ENCODE peak calls at places on chromosomes 16 and 17, in ten cellular contexts. One of them, this sample, is unnamed.

GRCh38 chr17:63838586-63839184 is 3.8 kb downstream of the SMARCD2 start:
- DNase-seq in activated B cell treated with CpG ODN at 0.5 μM for 24 hours: no peak
- DNase-seq in fibroblast of mammary gland: peak; percentile 95
- DNase-seq in astrocyte of the spinal cord: peak; percentile 55
- DNase-seq in esophagus squamous epithelium: no peak
- DNase-seq in HepG2: no peak
- DNase-seq in neural progenitor cell: no peak
- DNase-seq in Peyer's patch: peak; percentile 40
- DNase-seq in BJ: peak; percentile 34
- DNase-seq in brain microvascular endothelial cell: no peak
- DNase-seq in this sample: peak; percentile 35

GRCh38 chr17:50257574-50258224 is 16.6 kb upstream of the TMEM92 start:
- DNase-seq in activated B cell treated with CpG ODN at 0.5 μM for 24 hours: no peak
- DNase-seq in fibroblast of mammary gland: no peak
- DNase-seq in astrocyte of the spinal cord: no peak
- DNase-seq in esophagus squamous epithelium: no peak
- DNase-seq in HepG2: no peak
- DNase-seq in neural progenitor cell: no peak
- DNase-seq in Peyer's patch: no peak
- DNase-seq in BJ: no peak
- DNase-seq in brain microvascular endothelial cell: no peak
- DNase-seq in this sample: no peak

GRCh38 chr17:13158511-13159240 is 140.8 kb upstream of the ELAC2 start:
- DNase-seq in activated B cell treated with CpG ODN at 0.5 μM for 24 hours: no peak
- DNase-seq in fibroblast of mammary gland: peak; percentile 2
- DNase-seq in astrocyte of the spinal cord: no peak
- DNase-seq in esophagus squamous epithelium: no peak
- DNase-seq in HepG2: no peak
- DNase-seq in neural progenitor cell: no peak
- DNase-seq in Peyer's patch: no peak
- DNase-seq in BJ: no peak
- DNase-seq in brain microvascular endothelial cell: no peak
- DNase-seq in this sample: no peak

GRCh38 chr17:36602030-36602737 is 801 bp downstream of the MRM1 start:
- DNase-seq in activated B cell treated with CpG ODN at 0.5 μM for 24 hours: peak; percentile 20
- DNase-seq in fibroblast of mammary gland: no peak
- DNase-seq in astrocyte of the spinal cord: no peak
- DNase-seq in esophagus squamous epithelium: no peak
- DNase-seq in HepG2: no peak
- DNase-seq in neural progenitor cell: peak; percentile 42
- DNase-seq in Peyer's patch: no peak
- DNase-seq in BJ: no peak
- DNase-seq in brain microvascular endothelial cell: no peak
- DNase-seq in this sample: no peak

GRCh38 chr17:77613627-77614026 is 344.9 kb upstream of the TNRC6C start:
- DNase-seq in activated B cell treated with CpG ODN at 0.5 μM for 24 hours: no peak
- DNase-seq in fibroblast of mammary gland: no peak
- DNase-seq in astrocyte of the spinal cord: no peak
- DNase-seq in esophagus squamous epithelium: no peak
- DNase-seq in HepG2: no peak
- DNase-seq in neural progenitor cell: no peak
- DNase-seq in Peyer's patch: no peak
- DNase-seq in BJ: no peak
- DNase-seq in brain microvascular endothelial cell: no peak
- DNase-seq in this sample: no peak

GRCh38 chr17:28545787-28546415 is 6.5 kb downstream of the UNC119 start:
- DNase-seq in activated B cell treated with CpG ODN at 0.5 μM for 24 hours: no peak
- DNase-seq in fibroblast of mammary gland: no peak
- DNase-seq in astrocyte of the spinal cord: no peak
- DNase-seq in esophagus squamous epithelium: no peak
- DNase-seq in HepG2: no peak
- DNase-seq in neural progenitor cell: no peak
- DNase-seq in Peyer's patch: no peak
- DNase-seq in BJ: no peak
- DNase-seq in brain microvascular endothelial cell: no peak
- DNase-seq in this sample: no peak

GRCh38 chr16:21169249-21169981 is 10.9 kb downstream of the LDAF1 start:
- DNase-seq in activated B cell treated with CpG ODN at 0.5 μM for 24 hours: no peak
- DNase-seq in fibroblast of mammary gland: peak; percentile 44
- DNase-seq in astrocyte of the spinal cord: peak; percentile 44
- DNase-seq in esophagus squamous epithelium: no peak
- DNase-seq in HepG2: no peak
- DNase-seq in neural progenitor cell: no peak
- DNase-seq in Peyer's patch: no peak
- DNase-seq in BJ: no peak
- DNase-seq in brain microvascular endothelial cell: peak; percentile 74
- DNase-seq in this sample: no peak

GRCh38 chr17:2975469-2975958 is 87.9 kb downstream of the OR1D5 start:
- DNase-seq in activated B cell treated with CpG ODN at 0.5 μM for 24 hours: no peak
- DNase-seq in fibroblast of mammary gland: peak; percentile 25
- DNase-seq in astrocyte of the spinal cord: no peak
- DNase-seq in esophagus squamous epithelium: no peak
- DNase-seq in HepG2: peak; percentile 87
- DNase-seq in neural progenitor cell: no peak
- DNase-seq in Peyer's patch: no peak
- DNase-seq in BJ: no peak
- DNase-seq in brain microvascular endothelial cell: no peak
- DNase-seq in this sample: no peak

GRCh38 chr16:3174618-3175148 is 13.3 kb upstream of the OR1F1 start:
- DNase-seq in activated B cell treated with CpG ODN at 0.5 μM for 24 hours: no peak
- DNase-seq in fibroblast of mammary gland: no peak
- DNase-seq in astrocyte of the spinal cord: no peak
- DNase-seq in esophagus squamous epithelium: no peak
- DNase-seq in HepG2: no peak
- DNase-seq in neural progenitor cell: no peak
- DNase-seq in Peyer's patch: no peak
- DNase-seq in BJ: no peak
- DNase-seq in brain microvascular endothelial cell: no peak
- DNase-seq in this sample: no peak
- TF ChIP-seq CTCF in activated B cell treated with CpG ODN at 0.5 μM for 24 hours: no peak
- TF ChIP-seq CTCF in fibroblast of mammary gland: no peak
- TF ChIP-seq CTCF in astrocyte of the spinal cord: no peak
- TF ChIP-seq CTCF in esophagus squamous epithelium: no peak
- TF ChIP-seq CTCF in HepG2: no peak
- TF ChIP-seq CTCF in neural progenitor cell: no peak
- TF ChIP-seq CTCF in Peyer's patch: no peak
- TF ChIP-seq CTCF in BJ: no peak
- TF ChIP-seq CTCF in brain microvascular endothelial cell: no peak
- TF ChIP-seq CTCF in this sample: no peak

GRCh38 chr17:8713315-8713714 is 31.3 kb downstream of the CCDC42 start:
- DNase-seq in activated B cell treated with CpG ODN at 0.5 μM for 24 hours: no peak
- DNase-seq in fibroblast of mammary gland: no peak
- DNase-seq in astrocyte of the spinal cord: no peak
- DNase-seq in esophagus squamous epithelium: no peak
- DNase-seq in HepG2: no peak
- DNase-seq in neural progenitor cell: no peak
- DNase-seq in Peyer's patch: no peak
- DNase-seq in BJ: no peak
- DNase-seq in brain microvascular endothelial cell: no peak
- DNase-seq in this sample: no peak

GRCh38 chr17:8709006-8709405 is 35.6 kb downstream of the CCDC42 start:
- DNase-seq in activated B cell treated with CpG ODN at 0.5 μM for 24 hours: no peak
- DNase-seq in fibroblast of mammary gland: no peak
- DNase-seq in astrocyte of the spinal cord: no peak
- DNase-seq in esophagus squamous epithelium: no peak
- DNase-seq in HepG2: no peak
- DNase-seq in neural progenitor cell: no peak
- DNase-seq in Peyer's patch: no peak
- DNase-seq in BJ: no peak
- DNase-seq in brain microvascular endothelial cell: no peak
- DNase-seq in this sample: no peak

GRCh38 chr17:8710766-8711165 is 33.9 kb downstream of the CCDC42 start:
- DNase-seq in activated B cell treated with CpG ODN at 0.5 μM for 24 hours: no peak
- DNase-seq in fibroblast of mammary gland: no peak
- DNase-seq in astrocyte of the spinal cord: no peak
- DNase-seq in esophagus squamous epithelium: no peak
- DNase-seq in HepG2: no peak
- DNase-seq in neural progenitor cell: no peak
- DNase-seq in Peyer's patch: no peak
- DNase-seq in BJ: no peak
- DNase-seq in brain microvascular endothelial cell: no peak
- DNase-seq in this sample: no peak

GRCh38 chr17:8712698-8713097 is 31.9 kb downstream of the CCDC42 start:
- DNase-seq in activated B cell treated with CpG ODN at 0.5 μM for 24 hours: no peak
- DNase-seq in fibroblast of mammary gland: no peak
- DNase-seq in astrocyte of the spinal cord: no peak
- DNase-seq in esophagus squamous epithelium: no peak
- DNase-seq in HepG2: no peak
- DNase-seq in neural progenitor cell: no peak
- DNase-seq in Peyer's patch: no peak
- DNase-seq in BJ: no peak
- DNase-seq in brain microvascular endothelial cell: no peak
- DNase-seq in this sample: no peak

DNA sequence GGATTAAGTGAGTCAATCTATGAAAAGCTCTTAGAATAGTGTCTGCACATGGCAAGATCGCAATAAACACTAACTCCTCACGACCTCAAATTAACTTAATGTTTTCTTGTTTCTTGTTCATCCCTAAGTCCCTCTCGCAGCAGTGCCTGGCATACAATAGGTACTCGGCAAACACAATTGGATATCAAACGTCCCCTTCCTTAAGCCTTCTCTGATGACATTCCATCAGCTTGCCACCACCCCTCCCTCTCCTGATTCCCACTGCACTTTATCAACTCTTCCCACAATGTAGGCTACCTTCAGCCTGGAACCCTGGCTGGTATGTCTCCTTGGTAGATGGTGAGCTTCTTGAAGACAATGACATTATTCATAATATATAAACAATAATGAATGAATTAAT is 33.3 kb downstream of the CCDC42 start:
- DNase-seq in activated B cell treated with CpG ODN at 0.5 μM for 24 hours: no peak
- DNase-seq in fibroblast of mammary gland: no peak
- DNase-seq in astrocyte of the spinal cord: no peak
- DNase-seq in esophagus squamous epithelium: no peak
- DNase-seq in HepG2: no peak
- DNase-seq in neural progenitor cell: peak; percentile 51
- DNase-seq in Peyer's patch: no peak
- DNase-seq in BJ: no peak
- DNase-seq in brain microvascular endothelial cell: no peak
- DNase-seq in this sample: no peak
- TF ChIP-seq CTCF in activated B cell treated with CpG ODN at 0.5 μM for 24 hours: no peak
- TF ChIP-seq CTCF in fibroblast of mammary gland: no peak
- TF ChIP-seq CTCF in astrocyte of the spinal cord: no peak
- TF ChIP-seq CTCF in esophagus squamous epithelium: no peak
- TF ChIP-seq CTCF in HepG2: no peak
- TF ChIP-seq CTCF in neural progenitor cell: no peak
- TF ChIP-seq CTCF in Peyer's patch: no peak
- TF ChIP-seq CTCF in BJ: no peak
- TF ChIP-seq CTCF in brain microvascular endothelial cell: no peak
- TF ChIP-seq CTCF in this sample: no peak

GRCh38 chr16:85445779-85446222 is 167.3 kb upstream of the GSE1 start:
- DNase-seq in activated B cell treated with CpG ODN at 0.5 μM for 24 hours: no peak
- DNase-seq in fibroblast of mammary gland: no peak
- DNase-seq in astrocyte of the spinal cord: no peak
- DNase-seq in esophagus squamous epithelium: no peak
- DNase-seq in HepG2: no peak
- DNase-seq in neural progenitor cell: no peak
- DNase-seq in Peyer's patch: no peak
- DNase-seq in BJ: no peak
- DNase-seq in brain microvascular endothelial cell: no peak
- DNase-seq in this sample: no peak

GRCh38 chr16:85447657-85448313 is 165.3 kb upstream of the GSE1 start:
- DNase-seq in activated B cell treated with CpG ODN at 0.5 μM for 24 hours: no peak
- DNase-seq in fibroblast of mammary gland: no peak
- DNase-seq in astrocyte of the spinal cord: no peak
- DNase-seq in esophagus squamous epithelium: no peak
- DNase-seq in HepG2: no peak
- DNase-seq in neural progenitor cell: no peak
- DNase-seq in Peyer's patch: no peak
- DNase-seq in BJ: no peak
- DNase-seq in brain microvascular endothelial cell: no peak
- DNase-seq in this sample: no peak

GRCh38 chr16:85444879-85445778 is 168.0 kb upstream of the GSE1 start:
- DNase-seq in activated B cell treated with CpG ODN at 0.5 μM for 24 hours: no peak
- DNase-seq in fibroblast of mammary gland: no peak
- DNase-seq in astrocyte of the spinal cord: no peak
- DNase-seq in esophagus squamous epithelium: no peak
- DNase-seq in HepG2: no peak
- DNase-seq in neural progenitor cell: peak; percentile 42
- DNase-seq in Peyer's patch: peak; percentile 28
- DNase-seq in BJ: no peak
- DNase-seq in brain microvascular endothelial cell: no peak
- DNase-seq in this sample: no peak

GRCh38 chr16:85448557-85449194 is 164.4 kb upstream of the GSE1 start:
- DNase-seq in activated B cell treated with CpG ODN at 0.5 μM for 24 hours: peak; percentile 27
- DNase-seq in fibroblast of mammary gland: peak; percentile 31
- DNase-seq in astrocyte of the spinal cord: no peak
- DNase-seq in esophagus squamous epithelium: no peak
- DNase-seq in HepG2: peak; percentile 79
- DNase-seq in neural progenitor cell: no peak
- DNase-seq in Peyer's patch: peak; percentile 74
- DNase-seq in BJ: no peak
- DNase-seq in brain microvascular endothelial cell: no peak
- DNase-seq in this sample: no peak

DNA sequence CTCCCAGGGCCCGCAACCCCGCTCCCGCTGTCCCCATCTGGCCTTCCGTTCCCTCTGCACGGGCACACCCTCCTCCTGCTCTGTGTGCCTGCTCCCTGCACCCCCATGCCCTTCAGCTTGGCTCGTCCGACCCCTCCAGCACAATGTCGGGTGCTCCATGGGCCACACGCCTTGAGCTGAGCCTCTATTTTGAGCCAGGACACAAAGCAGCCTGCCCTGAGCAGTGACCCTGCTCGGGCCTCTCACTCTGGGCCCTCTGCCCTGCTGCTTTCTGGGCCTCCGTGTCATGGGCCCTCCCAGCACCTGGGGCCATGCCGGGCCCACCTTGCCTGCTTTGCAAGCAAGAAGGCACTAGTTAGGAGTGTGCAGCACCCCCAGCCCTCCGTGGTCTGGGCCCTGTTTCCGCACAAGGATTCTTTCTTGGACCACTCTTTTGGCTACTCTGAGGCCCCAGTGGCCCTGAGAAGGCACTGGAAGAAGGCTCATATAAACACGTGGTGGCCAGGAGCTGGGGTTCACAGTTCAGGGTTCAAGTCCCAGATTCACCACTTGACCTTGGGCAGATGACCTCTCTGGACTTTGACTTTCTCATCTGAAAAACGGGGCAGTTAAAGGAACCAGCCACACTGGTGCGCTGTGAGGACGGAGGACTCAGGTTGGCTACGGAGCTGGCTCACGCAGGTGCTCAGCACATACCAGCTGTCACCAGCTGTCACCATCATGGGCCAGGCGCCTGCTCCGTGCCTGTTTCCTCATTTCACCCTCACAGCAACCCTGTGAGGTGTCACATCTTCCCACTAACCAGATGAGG is 166.1 kb upstream of the GSE1 start:
- DNase-seq in activated B cell treated with CpG ODN at 0.5 μM for 24 hours: no peak
- DNase-seq in fibroblast of mammary gland: no peak
- DNase-seq in astrocyte of the spinal cord: no peak
- DNase-seq in esophagus squamous epithelium: no peak
- DNase-seq in HepG2: no peak
- DNase-seq in neural progenitor cell: no peak
- DNase-seq in Peyer's patch: peak; percentile 61
- DNase-seq in BJ: no peak
- DNase-seq in brain microvascular endothelial cell: no peak
- DNase-seq in this sample: no peak
- TF ChIP-seq CTCF in activated B cell treated with CpG ODN at 0.5 μM for 24 hours: no peak
- TF ChIP-seq CTCF in fibroblast of mammary gland: no peak
- TF ChIP-seq CTCF in astrocyte of the spinal cord: no peak
- TF ChIP-seq CTCF in esophagus squamous epithelium: no peak
- TF ChIP-seq CTCF in HepG2: peak; percentile 62
- TF ChIP-seq CTCF in neural progenitor cell: no peak
- TF ChIP-seq CTCF in Peyer's patch: no peak
- TF ChIP-seq CTCF in BJ: no peak
- TF ChIP-seq CTCF in brain microvascular endothelial cell: no peak
- TF ChIP-seq CTCF in this sample: no peak

GRCh38 chr16:15518412-15519351 is 84.3 kb downstream of the BMERB1 start:
- DNase-seq in activated B cell treated with CpG ODN at 0.5 μM for 24 hours: no peak
- DNase-seq in fibroblast of mammary gland: peak; percentile 63
- DNase-seq in astrocyte of the spinal cord: peak; percentile 50
- DNase-seq in esophagus squamous epithelium: no peak
- DNase-seq in HepG2: no peak
- DNase-seq in neural progenitor cell: no peak
- DNase-seq in Peyer's patch: no peak
- DNase-seq in BJ: no peak
- DNase-seq in brain microvascular endothelial cell: peak; percentile 18
- DNase-seq in this sample: peak; percentile 14
- TF ChIP-seq CTCF in activated B cell treated with CpG ODN at 0.5 μM for 24 hours: no peak
- TF ChIP-seq CTCF in fibroblast of mammary gland: no peak
- TF ChIP-seq CTCF in astrocyte of the spinal cord: no peak
- TF ChIP-seq CTCF in esophagus squamous epithelium: no peak
- TF ChIP-seq CTCF in HepG2: no peak
- TF ChIP-seq CTCF in neural progenitor cell: no peak
- TF ChIP-seq CTCF in Peyer's patch: no peak
- TF ChIP-seq CTCF in BJ: no peak
- TF ChIP-seq CTCF in brain microvascular endothelial cell: no peak
- TF ChIP-seq CTCF in this sample: no peak

This sample was measured in retinal pigment epithelial cell.